ENCODE peak calls at places on chromosomes 7 and 10, in six cellular contexts. P is HL-60, Z is nephron progenitor cell, O is uterus, Y is tibial artery, H is ascending aorta. L is an unnamed sample.

GRCh38 chr7:84040365-84040764 is 154.2 kb downstream of the SEMA3A start:
- DNase-seq in Z (no peak), P (no peak), O (no peak), H (no peak), Y (no peak), L (no peak)

GRCh38 chr7:30510124-30511074 is 5.8 kb upstream of the GGCT start:
- DNase-seq in P (peak), Y (no peak), H (no peak), Z (no peak), O (no peak), L (peak)

GRCh38 chr10:21278491-21279216 is 246.8 kb downstream of the SKIDA1 start:
- DNase-seq in Y (peak), Z (peak), P (peak), H (peak), O (peak), L (peak)

GRCh38 chr10:89666138-89666537 is 21.1 kb upstream of the PANK1 start:
- DNase-seq in O (no peak), H (no peak), Y (no peak), P (no peak), Z (no peak), L (no peak)

GRCh38 chr7:73668103-73668937 is 689 bp downstream of the VPS37D start:
- DNase-seq in Z (no peak), Y (no peak), P (no peak), O (no peak), H (no peak), L (no peak)

GRCh38 chr10:9508616-9509015 is 1454.1 kb downstream of the GATA3 start:
- DNase-seq in H (no peak), O (no peak), Y (no peak), P (no peak), Z (no peak), L (no peak)

GRCh38 chr10:51108404-51108803 is 34.1 kb downstream of the PRKG1 start:
- DNase-seq in P (no peak), Y (no peak), O (no peak), Z (no peak), H (no peak), L (no peak)

GRCh38 chr7:78443811-78444210 is 645.2 kb downstream of the PHTF2 start:
- DNase-seq in H (no peak), Z (no peak), P (no peak), O (no peak), Y (no peak), L (no peak)

GRCh38 chr10:31136951-31137885 is 105.6 kb upstream of the ZNF438 start:
- DNase-seq in Z (no peak), P (no peak), H (no peak), Y (no peak), O (no peak), L (no peak)

GRCh38 chr7:92785923-92786322 is 50.5 kb downstream of the CDK6 start:
- DNase-seq in P (no peak), Z (no peak), Y (no peak), H (no peak), O (no peak), L (peak)

GRCh38 chr7:93799750-93800357 is 90.7 kb downstream of the TFPI2 start:
- DNase-seq in Z (peak), Y (no peak), H (no peak), O (no peak), P (no peak), L (peak)

GRCh38 chr10:91328320-91328984 is 81.7 kb upstream of the HECTD2 start:
- DNase-seq in Y (no peak), Z (no peak), O (no peak), H (no peak), P (no peak), L (no peak)

GRCh38 chr10:125117941-125118630 is 42.3 kb downstream of the CTBP2 start:
- DNase-seq in P (no peak), Y (peak), Z (no peak), H (no peak), O (peak), L (no peak)

GRCh38 chr10:100109670-100110069 is 28.0 kb upstream of the CPN1 start:
- DNase-seq in Y (no peak), H (no peak), Z (no peak), O (no peak), P (no peak), L (no peak)

GRCh38 chr7:151249732-151250072 is 1.2 kb upstream of the SMARCD3 start:
- DNase-seq in O (peak), H (no peak), Z (peak), Y (peak), P (no peak), L (no peak)

GRCh38 chr10:11245095-11245479 is 227.4 kb downstream of the CELF2 start:
- DNase-seq in P (no peak), Y (no peak), Z (no peak), O (no peak), H (no peak), L (no peak)

DNA sequence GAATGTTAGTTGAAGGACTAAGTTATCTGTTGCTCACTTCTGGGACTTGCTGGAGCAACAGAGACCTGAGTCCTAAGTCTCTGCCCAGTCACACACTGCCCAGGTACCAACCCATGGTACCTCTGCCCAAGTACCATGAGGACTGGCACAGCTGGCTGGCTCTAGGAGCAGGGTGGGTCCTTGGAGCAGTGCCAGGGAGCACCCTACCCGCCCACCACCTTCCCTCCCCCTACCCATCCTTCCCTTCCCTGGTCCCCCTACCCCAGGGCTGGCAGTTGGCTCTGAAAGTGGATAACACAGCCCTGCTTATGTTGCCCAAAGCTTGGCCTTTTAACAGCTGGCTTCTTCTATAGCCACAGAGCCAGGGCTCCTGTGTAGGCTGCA is 26.4 kb upstream of the PDCD4 start:
- DNase-seq in H (no peak), Z (no peak), O (peak), P (no peak), Y (no peak), L (no peak)
- TF ChIP-seq CTCF in H (no peak), Z (no peak), O (no peak), P (no peak), Y (no peak), L (no peak)

GRCh38 chr7:25399000-25399750 is 170.9 kb upstream of the NPVF start:
- DNase-seq in P (no peak), H (no peak), Z (no peak), O (no peak), Y (no peak), L (no peak)
- TF ChIP-seq CTCF in P (no peak), H (no peak), Z (no peak), O (no peak), Y (no peak), L (no peak)

GRCh38 chr7:28269700-28270361 is 89.2 kb upstream of the JAZF1 start:
- DNase-seq in Z (no peak), P (peak), Y (no peak), H (no peak), O (no peak), L (no peak)

GRCh38 chr7:28276303-28276702 is 95.7 kb upstream of the JAZF1 start:
- DNase-seq in P (no peak), H (no peak), Z (no peak), Y (no peak), O (no peak), L (no peak)

GRCh38 chr7:28277364-28277763 is 96.8 kb upstream of the JAZF1 start:
- DNase-seq in P (no peak), H (no peak), Y (no peak), Z (no peak), O (no peak), L (no peak)

GRCh38 chr7:28270536-28270935 is 89.9 kb upstream of the JAZF1 start:
- DNase-seq in Y (no peak), Z (no peak), H (no peak), O (no peak), P (no peak), L (no peak)

DNA sequence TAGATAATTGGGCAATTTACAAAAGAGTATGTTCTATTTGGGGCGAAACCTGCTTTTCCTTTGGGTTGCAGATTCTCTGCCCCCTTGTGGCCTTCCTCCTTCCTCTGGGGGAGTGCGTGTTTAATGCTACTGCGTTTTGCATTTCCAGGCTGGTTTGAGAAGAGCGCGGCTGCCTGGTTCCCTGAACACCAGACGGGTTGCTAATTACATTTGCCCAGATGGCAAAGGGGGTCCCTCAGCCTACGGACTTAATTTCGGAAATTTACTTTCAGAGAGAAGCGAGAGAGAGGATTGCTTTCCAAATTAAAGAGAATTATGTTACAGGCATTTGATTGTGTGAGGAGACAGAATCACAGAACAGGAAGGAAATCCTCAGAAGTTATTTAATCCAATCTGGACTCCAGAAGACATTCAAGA is 91.9 kb upstream of the JAZF1 start:
- DNase-seq in Z (peak), P (peak), Y (no peak), H (no peak), O (peak), L (peak)
- TF ChIP-seq CTCF in Z (peak), P (peak), Y (peak), H (no peak), O (peak), L (peak)

DNA sequence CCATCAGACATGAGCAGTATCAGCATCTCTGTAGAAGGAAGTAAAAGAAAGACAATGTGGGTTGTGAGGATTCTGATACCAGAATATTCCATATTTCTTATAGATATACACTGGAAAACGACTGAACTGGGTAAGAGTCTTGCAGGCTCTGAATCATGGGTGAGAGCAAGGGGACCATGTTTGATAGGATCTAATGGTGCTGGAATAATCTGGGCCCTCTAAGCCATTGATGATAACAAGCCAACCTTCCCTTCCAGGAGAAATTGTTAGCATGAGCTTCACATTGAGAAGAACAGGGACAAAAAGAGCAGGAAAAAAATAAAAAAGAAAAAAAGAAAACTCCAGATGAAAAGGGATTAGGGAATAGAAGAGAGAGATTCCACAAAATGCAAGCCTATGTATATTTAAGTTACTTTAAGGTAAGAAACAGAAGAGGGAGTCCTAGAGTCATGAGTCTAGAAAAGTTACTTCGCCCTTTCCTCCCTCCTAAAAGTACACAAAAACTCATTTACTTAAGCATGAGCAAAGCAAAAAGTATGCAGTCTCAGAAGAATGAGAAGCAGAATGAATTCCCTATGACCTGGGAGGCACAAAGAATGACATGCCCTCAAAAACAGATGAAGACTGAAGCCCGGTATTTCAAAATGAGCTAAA is 181.9 kb downstream of the TMEM26 start:
- DNase-seq in O (no peak), P (no peak), Z (no peak), Y (no peak), H (no peak), L (no peak)
- TF ChIP-seq CTCF in O (no peak), P (no peak), Z (no peak), Y (no peak), H (no peak), L (no peak)

GRCh38 chr10:56823849-56824248 is 462.8 kb upstream of the ZWINT start:
- DNase-seq in Z (no peak), P (no peak), Y (no peak), O (no peak), H (no peak), L (no peak)
- TF ChIP-seq CTCF in Z (no peak), P (no peak), Y (no peak), O (no peak), H (no peak), L (peak)

GRCh38 chr10:60883187-60883586 is 60.8 kb downstream of the RHOBTB1 start:
- DNase-seq in O (no peak), H (no peak), P (peak), Y (no peak), Z (no peak), L (no peak)
- TF ChIP-seq CTCF in O (peak), H (no peak), P (peak), Y (peak), Z (peak), L (peak)